ENCODE peak calls at places on chromosome 22, in six cellular contexts. F is HEK293T, K is neural crest cell, S is epithelial cell of esophagus, Q is HuH-7.5, U is adipocyte. P is an unnamed sample.

GRCh38 chr22:44118645-44119315 is 61.9 kb upstream of the PARVG start:
- DNase-seq in S (no peak), Q (no peak), K (no peak), U (no peak), F (no peak), P (no peak)

GRCh38 chr22:36767035-36767775 is 8.7 kb downstream of the IFT27 start:
- DNase-seq in K (no peak), Q (no peak), S (no peak), U (no peak), F (no peak), P (no peak)

GRCh38 chr22:37416806-37417205 is 10.5 kb downstream of the ELFN2 start:
- DNase-seq in Q (no peak), F (no peak), K (peak), S (no peak), U (no peak), P (peak)

GRCh38 chr22:38290347-38290746 is 17.5 kb upstream of the TMEM184B start:
- DNase-seq in Q (no peak), K (no peak), U (no peak), F (no peak), S (no peak), P (no peak)

GRCh38 chr22:22327723-22328122 is 83.1 kb downstream of the VPREB1 start:
- DNase-seq in K (no peak), F (no peak), U (no peak), Q (no peak), S (no peak), P (no peak)

GRCh38 chr22:33057363-33057995 is 702 bp downstream of the SYN3 start:
- DNase-seq in S (no peak), F (no peak), Q (no peak), U (no peak), K (no peak), P (no peak)

GRCh38 chr22:37254206-37254866 is 10.3 kb upstream of the RAC2 start:
- DNase-seq in F (no peak), U (peak), K (no peak), Q (no peak), S (peak), P (no peak)

GRCh38 chr22:19147193-19147780 is 2.8 kb downstream of the GSC2 start:
- DNase-seq in U (no peak), Q (no peak), F (no peak), S (no peak), K (no peak), P (no peak)

GRCh38 chr22:43004362-43005035 is 10.4 kb downstream of the PACSIN2 start:
- DNase-seq in U (peak), K (no peak), Q (no peak), F (no peak), S (no peak), P (no peak)

GRCh38 chr22:46355369-46355995 is 20.0 kb downstream of the TRMU start:
- DNase-seq in F (peak), S (peak), K (peak), Q (peak), U (peak), P (peak)

GRCh38 chr22:20062766-20063083 is 17.3 kb upstream of the DGCR8 start:
- DNase-seq in Q (no peak), U (no peak), S (peak), K (no peak), F (no peak), P (no peak)

GRCh38 chr22:50200333-50201190 is at the start of gene SELENOO:
- DNase-seq in U (peak), S (peak), Q (peak), F (peak), K (peak), P (peak)

GRCh38 chr22:46078241-46079092 is 71.9 kb upstream of the PPARA start:
- DNase-seq in S (peak), K (no peak), U (no peak), F (no peak), Q (no peak), P (no peak)

GRCh38 chr22:42743501-42743991 is 22.9 kb upstream of the A4GALT start:
- DNase-seq in F (no peak), S (peak), Q (no peak), K (no peak), U (peak), P (no peak)

GRCh38 chr22:19996694-19997384 is 19.8 kb downstream of the ARVCF start:
- DNase-seq in U (no peak), Q (no peak), F (no peak), S (no peak), K (no peak), P (no peak)

GRCh38 chr22:37284807-37285355 is 2.6 kb downstream of the CYTH4 start:
- DNase-seq in K (no peak), U (no peak), F (no peak), S (no peak), Q (no peak), P (no peak)

GRCh38 chr22:28112548-28113043 is 193.5 kb upstream of the PITPNB start:
- DNase-seq in S (peak), Q (no peak), U (peak), K (no peak), F (peak), P (peak)

GRCh38 chr22:37782340-37783168 is 25.2 kb upstream of the GCAT start:
- DNase-seq in K (no peak), S (peak), F (no peak), U (no peak), Q (no peak), P (no peak)

GRCh38 chr22:30701872-30702271 is 7.2 kb downstream of the OSBP2 start:
- DNase-seq in F (no peak), Q (no peak), K (no peak), U (peak), S (peak), P (no peak)

GRCh38 chr22:41772645-41773044 is 27.8 kb upstream of the CCDC134 start:
- DNase-seq in F (no peak), Q (peak), U (no peak), S (peak), K (no peak), P (no peak)

GRCh38 chr22:47136050-47136449 is 373.6 kb downstream of the TBC1D22A start:
- DNase-seq in S (no peak), U (no peak), Q (no peak), K (no peak), F (no peak), P (no peak)

GRCh38 chr22:38921126-38921525 is 36.3 kb upstream of the APOBEC3A start:
- DNase-seq in U (no peak), Q (no peak), F (no peak), S (peak), K (no peak), P (no peak)

GRCh38 chr22:44884968-44885805 is 124.6 kb downstream of the PHF21B start:
- DNase-seq in K (no peak), U (no peak), F (no peak), Q (peak), S (no peak), P (no peak)

GRCh38 chr22:46845281-46846153 is 83.1 kb downstream of the TBC1D22A start:
- DNase-seq in K (no peak), Q (no peak), S (peak), F (no peak), U (peak), P (no peak)

GRCh38 chr22:21641417-21641794 is 696 bp upstream of the SDF2L1 start:
- DNase-seq in S (peak), F (no peak), Q (peak), U (peak), K (peak), P (peak)

GRCh38 chr22:31826443-31826842 is 72.6 kb downstream of the DEPDC5 start:
- DNase-seq in U (no peak), S (peak), K (peak), Q (no peak), F (no peak), P (no peak)

GRCh38 chr22:40478456-40479125 is 108.2 kb downstream of the SGSM3 start:
- DNase-seq in K (no peak), F (no peak), S (no peak), U (no peak), Q (no peak), P (no peak)

GRCh38 chr22:32617271-32617670 is 142.7 kb downstream of the FBXO7 start:
- DNase-seq in Q (no peak), S (no peak), U (peak), F (no peak), K (no peak), P (no peak)

GRCh38 chr22:38032681-38033521 is 24.3 kb upstream of the PICK1 start:
- DNase-seq in S (peak), U (peak), F (no peak), Q (peak), K (no peak), P (no peak)

GRCh38 chr22:47059701-47060161 is 297.3 kb downstream of the TBC1D22A start:
- DNase-seq in S (no peak), U (no peak), F (no peak), K (no peak), Q (no peak), P (no peak)

GRCh38 chr22:33606495-33606894 is 313.8 kb downstream of the LARGE1 start:
- DNase-seq in F (no peak), S (no peak), K (no peak), Q (no peak), U (no peak), P (no peak)

GRCh38 chr22:27045103-27045940 is 387.9 kb downstream of the MIAT start:
- DNase-seq in F (no peak), U (peak), S (peak), Q (no peak), K (no peak), P (no peak)

GRCh38 chr22:30253205-30253852 is 6.8 kb upstream of the LIF start:
- DNase-seq in Q (no peak), S (no peak), F (no peak), K (peak), U (no peak), P (no peak)

GRCh38 chr22:27011717-27012116 is 354.3 kb downstream of the MIAT start:
- DNase-seq in K (no peak), U (no peak), S (no peak), F (no peak), Q (no peak), P (no peak)

GRCh38 chr22:25475554-25476022 is 88.9 kb upstream of the GRK3 start:
- DNase-seq in F (no peak), Q (no peak), K (no peak), S (no peak), U (peak), P (peak)

GRCh38 chr22:37060801-37061610 is 9.5 kb downstream of the KCTD17 start:
- DNase-seq in K (no peak), Q (no peak), S (no peak), F (no peak), U (no peak), P (no peak)

GRCh38 chr22:19086944-19087343 is 35.3 kb downstream of the DGCR2 start:
- DNase-seq in S (peak), Q (no peak), F (no peak), K (no peak), U (peak), P (no peak)

GRCh38 chr22:20423636-20424511 is 13.8 kb downstream of the SCARF2 start:
- DNase-seq in K (peak), Q (no peak), S (no peak), U (no peak), F (no peak), P (no peak)

GRCh38 chr22:33579448-33580093 is 340.7 kb downstream of the LARGE1 start:
- DNase-seq in S (peak), K (peak), Q (peak), F (peak), U (peak), P (peak)

GRCh38 chr22:49632199-49633009 is 195.3 kb downstream of the BRD1 start:
- DNase-seq in S (peak), F (peak), U (peak), K (peak), Q (peak), P (peak)